ENCODE peak calls at places on chromosomes 7 and 10, in seven cellular contexts. One of them, this sample, is unnamed.

GRCh38 chr7:21507627-21508343 is 35.1 kb upstream of the DNAH11 start:
- DNase-seq in heart right ventricle: no peak
- DNase-seq in fibroblast of pulmonary artery: peak; percentile 69
- DNase-seq in aorta: no peak
- DNase-seq in effector CD4-positive, alpha-beta T cell: no peak
- DNase-seq in HuH-7: peak; percentile 17
- DNase-seq in HS-5: peak; percentile 22
- DNase-seq in this sample: no peak

GRCh38 chr10:43138757-43139241 is 554 bp downstream of the CSGALNACT2 start:
- DNase-seq in fibroblast of pulmonary artery: peak; percentile 47
- DNase-seq in aorta: no peak
- DNase-seq in HuH-7: no peak
- DNase-seq in heart right ventricle: no peak
- DNase-seq in HS-5: peak; percentile 30
- DNase-seq in effector CD4-positive, alpha-beta T cell: peak; percentile 61
- DNase-seq in this sample: no peak

GRCh38 chr7:77991656-77992055 is 193.1 kb downstream of the PHTF2 start:
- DNase-seq in HuH-7: no peak
- DNase-seq in HS-5: no peak
- DNase-seq in fibroblast of pulmonary artery: no peak
- DNase-seq in effector CD4-positive, alpha-beta T cell: no peak
- DNase-seq in aorta: no peak
- DNase-seq in heart right ventricle: no peak
- DNase-seq in this sample: no peak

GRCh38 chr10:124313374-124313773 is 105.3 kb downstream of the OAT start:
- DNase-seq in aorta: no peak
- DNase-seq in effector CD4-positive, alpha-beta T cell: no peak
- DNase-seq in HS-5: no peak
- DNase-seq in heart right ventricle: no peak
- DNase-seq in HuH-7: no peak
- DNase-seq in fibroblast of pulmonary artery: no peak
- DNase-seq in this sample: no peak

GRCh38 chr7:99365318-99366141 is 9.0 kb upstream of the ARPC1B start:
- DNase-seq in aorta: peak; percentile 77
- DNase-seq in effector CD4-positive, alpha-beta T cell: peak; percentile 67
- DNase-seq in fibroblast of pulmonary artery: no peak
- DNase-seq in heart right ventricle: peak; percentile 54
- DNase-seq in HS-5: no peak
- DNase-seq in HuH-7: peak; percentile 83
- DNase-seq in this sample: no peak

GRCh38 chr10:126080303-126080825 is 184.0 kb downstream of the FANK1 start:
- DNase-seq in HS-5: no peak
- DNase-seq in heart right ventricle: no peak
- DNase-seq in fibroblast of pulmonary artery: no peak
- DNase-seq in aorta: no peak
- DNase-seq in effector CD4-positive, alpha-beta T cell: no peak
- DNase-seq in HuH-7: no peak
- DNase-seq in this sample: no peak

GRCh38 chr10:24901686-24902399 is 50.6 kb downstream of the PRTFDC1 start:
- DNase-seq in HuH-7: peak; percentile 61
- DNase-seq in HS-5: peak; percentile 79
- DNase-seq in aorta: no peak
- DNase-seq in fibroblast of pulmonary artery: peak; percentile 91
- DNase-seq in heart right ventricle: no peak
- DNase-seq in effector CD4-positive, alpha-beta T cell: no peak
- DNase-seq in this sample: peak; percentile 75

GRCh38 chr10:92238062-92238585 is 52.8 kb downstream of the CPEB3 start:
- DNase-seq in aorta: no peak
- DNase-seq in HuH-7: no peak
- DNase-seq in effector CD4-positive, alpha-beta T cell: no peak
- DNase-seq in HS-5: no peak
- DNase-seq in fibroblast of pulmonary artery: no peak
- DNase-seq in heart right ventricle: no peak
- DNase-seq in this sample: no peak

GRCh38 chr7:29335188-29336083 is 140.9 kb downstream of the CHN2 start:
- DNase-seq in effector CD4-positive, alpha-beta T cell: no peak
- DNase-seq in fibroblast of pulmonary artery: no peak
- DNase-seq in heart right ventricle: no peak
- DNase-seq in aorta: no peak
- DNase-seq in HuH-7: no peak
- DNase-seq in HS-5: no peak
- DNase-seq in this sample: no peak

GRCh38 chr7:71860572-71860971 is 551.6 kb downstream of the CALN1 start:
- DNase-seq in fibroblast of pulmonary artery: no peak
- DNase-seq in heart right ventricle: no peak
- DNase-seq in HuH-7: no peak
- DNase-seq in HS-5: no peak
- DNase-seq in effector CD4-positive, alpha-beta T cell: no peak
- DNase-seq in aorta: no peak
- DNase-seq in this sample: no peak

GRCh38 chr7:55074008-55074499 is 55.2 kb downstream of the EGFR start:
- DNase-seq in HS-5: peak; percentile 92
- DNase-seq in heart right ventricle: peak; percentile 38
- DNase-seq in effector CD4-positive, alpha-beta T cell: no peak
- DNase-seq in aorta: no peak
- DNase-seq in HuH-7: peak; percentile 64
- DNase-seq in fibroblast of pulmonary artery: peak; percentile 68
- DNase-seq in this sample: no peak

GRCh38 chr7:76327610-76328009 is 25.1 kb downstream of the HSPB1 start:
- DNase-seq in effector CD4-positive, alpha-beta T cell: no peak
- DNase-seq in fibroblast of pulmonary artery: no peak
- DNase-seq in HS-5: no peak
- DNase-seq in HuH-7: no peak
- DNase-seq in heart right ventricle: no peak
- DNase-seq in aorta: peak; percentile 9
- DNase-seq in this sample: no peak

GRCh38 chr10:48527691-48528212 is 77.1 kb downstream of the ARHGAP22 start:
- DNase-seq in HuH-7: no peak
- DNase-seq in effector CD4-positive, alpha-beta T cell: no peak
- DNase-seq in heart right ventricle: no peak
- DNase-seq in HS-5: no peak
- DNase-seq in aorta: no peak
- DNase-seq in fibroblast of pulmonary artery: no peak
- DNase-seq in this sample: no peak

GRCh38 chr7:82675396-82675795 is 231.8 kb upstream of the CACNA2D1 start:
- DNase-seq in heart right ventricle: no peak
- DNase-seq in HS-5: no peak
- DNase-seq in aorta: no peak
- DNase-seq in effector CD4-positive, alpha-beta T cell: no peak
- DNase-seq in fibroblast of pulmonary artery: peak; percentile 65
- DNase-seq in HuH-7: no peak
- DNase-seq in this sample: no peak

GRCh38 chr7:139899328-139900020 is 70.4 kb downstream of the TBXAS1 start:
- DNase-seq in effector CD4-positive, alpha-beta T cell: no peak
- DNase-seq in HuH-7: no peak
- DNase-seq in fibroblast of pulmonary artery: no peak
- DNase-seq in HS-5: no peak
- DNase-seq in heart right ventricle: no peak
- DNase-seq in aorta: no peak
- DNase-seq in this sample: no peak

GRCh38 chr7:98348726-98349474 is 52.0 kb downstream of the BAIAP2L1 start:
- DNase-seq in effector CD4-positive, alpha-beta T cell: no peak
- DNase-seq in heart right ventricle: no peak
- DNase-seq in HS-5: no peak
- DNase-seq in aorta: peak; percentile 54
- DNase-seq in fibroblast of pulmonary artery: no peak
- DNase-seq in HuH-7: no peak
- DNase-seq in this sample: no peak

GRCh38 chr7:116180302-116180701 is 30.0 kb upstream of the TES start:
- DNase-seq in aorta: no peak
- DNase-seq in HS-5: no peak
- DNase-seq in heart right ventricle: no peak
- DNase-seq in effector CD4-positive, alpha-beta T cell: no peak
- DNase-seq in fibroblast of pulmonary artery: peak; percentile 76
- DNase-seq in HuH-7: peak; percentile 54
- DNase-seq in this sample: no peak

GRCh38 chr7:104795086-104795485 is 218.9 kb upstream of the KMT2E start:
- DNase-seq in heart right ventricle: no peak
- DNase-seq in HuH-7: no peak
- DNase-seq in fibroblast of pulmonary artery: no peak
- DNase-seq in effector CD4-positive, alpha-beta T cell: no peak
- DNase-seq in aorta: no peak
- DNase-seq in HS-5: no peak
- DNase-seq in this sample: no peak

GRCh38 chr10:104325436-104326430 is 12.5 kb downstream of the ITPRIP start:
- DNase-seq in HuH-7: no peak
- DNase-seq in heart right ventricle: peak; percentile 60
- DNase-seq in fibroblast of pulmonary artery: no peak
- DNase-seq in HS-5: no peak
- DNase-seq in aorta: no peak
- DNase-seq in effector CD4-positive, alpha-beta T cell: no peak
- DNase-seq in this sample: no peak

GRCh38 chr7:99344061-99344647 is 18.5 kb downstream of the ARPC1A start:
- DNase-seq in HuH-7: no peak
- DNase-seq in effector CD4-positive, alpha-beta T cell: no peak
- DNase-seq in heart right ventricle: no peak
- DNase-seq in fibroblast of pulmonary artery: no peak
- DNase-seq in HS-5: no peak
- DNase-seq in aorta: no peak
- DNase-seq in this sample: no peak

GRCh38 chr7:108716783-108717182 is 147.1 kb downstream of the DNAJB9 start:
- DNase-seq in fibroblast of pulmonary artery: peak; percentile 13
- DNase-seq in aorta: no peak
- DNase-seq in HuH-7: no peak
- DNase-seq in heart right ventricle: no peak
- DNase-seq in HS-5: peak; percentile 4
- DNase-seq in effector CD4-positive, alpha-beta T cell: no peak
- DNase-seq in this sample: peak; percentile 40

GRCh38 chr10:129756912-129757861 is 206.9 kb downstream of the EBF3 start:
- DNase-seq in heart right ventricle: no peak
- DNase-seq in HS-5: no peak
- DNase-seq in fibroblast of pulmonary artery: peak; percentile 40
- DNase-seq in aorta: peak; percentile 67
- DNase-seq in HuH-7: peak; percentile 39
- DNase-seq in effector CD4-positive, alpha-beta T cell: no peak
- DNase-seq in this sample: no peak

GRCh38 chr10:82813856-82814255 is 938.9 kb downstream of the NRG3 start:
- DNase-seq in fibroblast of pulmonary artery: peak; percentile 6
- DNase-seq in aorta: no peak
- DNase-seq in effector CD4-positive, alpha-beta T cell: no peak
- DNase-seq in HuH-7: no peak
- DNase-seq in heart right ventricle: no peak
- DNase-seq in HS-5: peak; percentile 33
- DNase-seq in this sample: no peak

GRCh38 chr10:105785721-105786120 is 1144.6 kb downstream of the SORCS3 start:
- DNase-seq in aorta: no peak
- DNase-seq in fibroblast of pulmonary artery: no peak
- DNase-seq in effector CD4-positive, alpha-beta T cell: no peak
- DNase-seq in HS-5: no peak
- DNase-seq in heart right ventricle: no peak
- DNase-seq in HuH-7: no peak
- DNase-seq in this sample: no peak

GRCh38 chr10:125048101-125048864 is 106.4 kb downstream of the ZRANB1 start:
- DNase-seq in HS-5: peak; percentile 41
- DNase-seq in effector CD4-positive, alpha-beta T cell: no peak
- DNase-seq in fibroblast of pulmonary artery: peak; percentile 93
- DNase-seq in heart right ventricle: peak; percentile 89
- DNase-seq in aorta: peak; percentile 95
- DNase-seq in HuH-7: peak; percentile 90
- DNase-seq in this sample: no peak

GRCh38 chr7:49791089-49791741 is 17.8 kb downstream of the VWC2 start:
- DNase-seq in HS-5: no peak
- DNase-seq in fibroblast of pulmonary artery: no peak
- DNase-seq in effector CD4-positive, alpha-beta T cell: no peak
- DNase-seq in aorta: no peak
- DNase-seq in heart right ventricle: no peak
- DNase-seq in HuH-7: peak; percentile 36
- DNase-seq in this sample: no peak

GRCh38 chr7:26858735-26859134 is 5.7 kb downstream of the SKAP2 start:
- DNase-seq in HuH-7: no peak
- DNase-seq in effector CD4-positive, alpha-beta T cell: no peak
- DNase-seq in fibroblast of pulmonary artery: no peak
- DNase-seq in aorta: no peak
- DNase-seq in heart right ventricle: no peak
- DNase-seq in HS-5: no peak
- DNase-seq in this sample: no peak

GRCh38 chr7:124856299-124856888 is 73.2 kb downstream of the POT1 start:
- DNase-seq in fibroblast of pulmonary artery: peak; percentile 64
- DNase-seq in HuH-7: peak; percentile 5
- DNase-seq in HS-5: peak; percentile 8
- DNase-seq in heart right ventricle: no peak
- DNase-seq in aorta: no peak
- DNase-seq in effector CD4-positive, alpha-beta T cell: no peak
- DNase-seq in this sample: no peak

GRCh38 chr10:61663466-61663865 is 737 bp downstream of the CABCOCO1 start:
- DNase-seq in aorta: no peak
- DNase-seq in fibroblast of pulmonary artery: no peak
- DNase-seq in heart right ventricle: no peak
- DNase-seq in effector CD4-positive, alpha-beta T cell: no peak
- DNase-seq in HS-5: no peak
- DNase-seq in HuH-7: no peak
- DNase-seq in this sample: no peak

GRCh38 chr10:7945469-7946187 is 108.9 kb upstream of the GATA3 start:
- DNase-seq in HuH-7: no peak
- DNase-seq in aorta: no peak
- DNase-seq in HS-5: no peak
- DNase-seq in fibroblast of pulmonary artery: no peak
- DNase-seq in heart right ventricle: no peak
- DNase-seq in effector CD4-positive, alpha-beta T cell: no peak
- DNase-seq in this sample: no peak

GRCh38 chr10:110495731-110496552 is 1.8 kb upstream of the DUSP5 start:
- DNase-seq in fibroblast of pulmonary artery: peak; percentile 91
- DNase-seq in HuH-7: no peak
- DNase-seq in effector CD4-positive, alpha-beta T cell: peak; percentile 38
- DNase-seq in aorta: peak; percentile 78
- DNase-seq in HS-5: no peak
- DNase-seq in heart right ventricle: peak; percentile 37
- DNase-seq in this sample: peak; percentile 90

GRCh38 chr10:89173075-89173474 is 34.0 kb downstream of the CH25H start:
- DNase-seq in fibroblast of pulmonary artery: peak; percentile 55
- DNase-seq in effector CD4-positive, alpha-beta T cell: no peak
- DNase-seq in HS-5: no peak
- DNase-seq in HuH-7: no peak
- DNase-seq in heart right ventricle: no peak
- DNase-seq in aorta: no peak
- DNase-seq in this sample: no peak